ENCODE peak calls at places on chromosomes 1 and 21, in four cellular contexts. S is stomach, O is SK-N-SH, H is transverse colon. K is an unnamed sample.

GRCh38 chr1:152198982-152199381 is 25.0 kb downstream of the HRNR start:
- DNase-seq in S (no peak), O (no peak), H (no peak), K (no peak)

GRCh38 chr1:76568839-76569238 is 298.4 kb upstream of the ST6GALNAC5 start:
- DNase-seq in S (no peak), O (peak), H (no peak), K (no peak)

GRCh38 chr1:95012389-95012788 is 60.4 kb downstream of the ALG14 start:
- DNase-seq in S (no peak), O (no peak), H (no peak), K (no peak)

GRCh38 chr1:198598796-198599321 is 40.0 kb upstream of the PTPRC start:
- DNase-seq in S (no peak), O (no peak), H (no peak), K (no peak)

GRCh38 chr1:20166047-20166446 is 19.8 kb upstream of the UBXN10 start:
- DNase-seq in S (no peak), O (peak), H (no peak), K (peak)

GRCh38 chr21:28615276-28615675 is 377.4 kb downstream of the LTN1 start:
- DNase-seq in S (no peak), O (no peak), H (no peak), K (no peak)

GRCh38 chr1:229155472-229155871 is 115.4 kb upstream of the RAB4A start:
- DNase-seq in S (no peak), O (no peak), H (no peak), K (no peak)

GRCh38 chr1:235160965-235161684 is at the start of gene RBM34:
- DNase-seq in S (peak), O (peak), H (peak), K (peak)

GRCh38 chr1:15454256-15454655 is 2.3 kb upstream of the CELA2A start:
- DNase-seq in S (peak), O (no peak), H (no peak), K (no peak)

GRCh38 chr1:90579212-90579802 is 137.8 kb downstream of the BARHL2 start:
- DNase-seq in S (no peak), O (peak), H (no peak), K (no peak)

GRCh38 chr1:205920159-205920558 is 23.1 kb downstream of the SLC26A9 start:
- DNase-seq in S (peak), O (no peak), H (no peak), K (peak)

GRCh38 chr1:47760248-47760629 is 236.9 kb downstream of the TRABD2B start:
- DNase-seq in S (no peak), O (no peak), H (no peak), K (no peak)

GRCh38 chr1:89565521-89565920 is 40.9 kb downstream of the LRRC8B start:
- DNase-seq in S (no peak), O (no peak), H (no peak), K (no peak)

GRCh38 chr1:9084883-9085282 is 15.4 kb upstream of the SLC2A5 start:
- DNase-seq in S (no peak), O (no peak), H (no peak), K (peak)

GRCh38 chr21:43355196-43355924 is 71.6 kb downstream of the SIK1 start:
- DNase-seq in S (no peak), O (no peak), H (no peak), K (no peak)

GRCh38 chr1:145962157-145963102 is 1.9 kb downstream of the ANKRD34A start:
- DNase-seq in S (no peak), O (peak), H (peak), K (peak)

GRCh38 chr1:24003331-24003972 is 23.3 kb upstream of the SRSF10 start:
- DNase-seq in S (no peak), O (no peak), H (no peak), K (peak)

GRCh38 chr1:53142226-53142853 is at the start of gene SLC1A7:
- DNase-seq in S (no peak), O (no peak), H (no peak), K (no peak)

GRCh38 chr21:42614811-42615342 is 38.5 kb upstream of the PDE9A start:
- DNase-seq in S (peak), O (peak), H (peak), K (no peak)

GRCh38 chr1:117205368-117205767 is 5.4 kb downstream of the VTCN1 start:
- DNase-seq in S (no peak), O (no peak), H (no peak), K (no peak)

GRCh38 chr1:153697873-153698647 is 19.6 kb downstream of the NPR1 start:
- DNase-seq in S (no peak), O (peak), H (no peak), K (peak)

GRCh38 chr21:27062441-27062840 is 95.6 kb upstream of the ADAMTS5 start:
- DNase-seq in S (no peak), O (no peak), H (no peak), K (no peak)

GRCh38 chr1:18045206-18045605 is 62.4 kb upstream of the IGSF21 start:
- DNase-seq in S (no peak), O (no peak), H (no peak), K (no peak)

GRCh38 chr1:113223546-113223945 is 150.5 kb downstream of the LRIG2 start:
- DNase-seq in S (no peak), O (no peak), H (no peak), K (peak)

GRCh38 chr1:24190970-24191570 is 4.0 kb upstream of the IFNLR1 start:
- DNase-seq in S (no peak), O (no peak), H (no peak), K (no peak)

GRCh38 chr1:79193211-79194079 is 186.9 kb upstream of the ADGRL4 start:
- DNase-seq in S (no peak), O (no peak), H (no peak), K (no peak)

GRCh38 chr1:40769815-40770214 is 13.8 kb upstream of the KCNQ4 start:
- DNase-seq in S (no peak), O (no peak), H (no peak), K (no peak)

GRCh38 chr1:227999056-227999930 is 7.5 kb upstream of the WNT3A start:
- DNase-seq in S (peak), O (peak), H (peak), K (no peak)

GRCh38 chr1:31750858-31751638 is 13.1 kb downstream of the ADGRB2 start:
- DNase-seq in S (no peak), O (no peak), H (peak), K (no peak)

GRCh38 chr1:111603979-111604378 is 15.6 kb upstream of the RAP1A start:
- DNase-seq in S (peak), O (no peak), H (peak), K (no peak)

GRCh38 chr1:39258925-39259244 is 54.4 kb downstream of the MACF1 start:
- DNase-seq in S (no peak), O (no peak), H (no peak), K (no peak)

GRCh38 chr1:118136511-118136937 is 48.5 kb downstream of the SPAG17 start:
- DNase-seq in S (no peak), O (no peak), H (no peak), K (no peak)

GRCh38 chr1:50462964-50463363 is 39.7 kb upstream of the DMRTA2 start:
- DNase-seq in S (no peak), O (no peak), H (no peak), K (no peak)

GRCh38 chr1:59223943-59224639 is 72.8 kb upstream of the FGGY start:
- DNase-seq in S (no peak), O (no peak), H (no peak), K (no peak)

GRCh38 chr1:235945775-235946565 is 79.3 kb upstream of the LYST start:
- DNase-seq in S (no peak), O (no peak), H (no peak), K (no peak)

GRCh38 chr1:162360874-162361260 is 15.8 kb downstream of the SPATA46 start:
- DNase-seq in S (no peak), O (no peak), H (no peak), K (no peak)

GRCh38 chr1:9442266-9442846 is 96.9 kb upstream of the SLC25A33 start:
- DNase-seq in S (no peak), O (no peak), H (no peak), K (no peak)

DNA sequence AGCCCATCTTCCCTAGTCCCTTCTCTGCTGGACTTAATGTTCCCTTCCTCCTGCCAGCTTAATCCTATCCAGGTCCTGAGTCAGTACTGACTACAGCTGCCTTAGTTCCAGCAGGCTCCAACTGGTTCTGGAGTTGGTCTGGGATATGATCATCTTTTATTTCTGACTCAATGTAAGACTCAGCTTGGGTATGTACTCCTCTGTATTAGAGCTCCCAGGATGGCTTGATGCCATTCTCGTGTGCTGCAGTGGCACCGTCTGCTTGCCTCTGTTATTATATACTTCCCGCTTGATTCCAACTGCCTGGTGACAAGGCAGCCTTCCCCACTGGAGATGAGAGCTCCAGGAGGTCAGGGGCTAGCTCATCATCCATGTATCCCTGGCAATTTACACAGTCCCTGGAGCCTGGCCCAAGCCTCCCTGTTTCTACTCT is 164.4 kb upstream of the DPT start:
- DNase-seq in S (no peak), O (no peak), H (no peak), K (no peak)
- TF ChIP-seq POLR2AphosphoS5 in S (peak), O (no peak), H (peak), K (no peak)

GRCh38 chr21:46285761-46286667 is at the start of gene YBEY:
- DNase-seq in S (peak), O (peak), H (peak), K (peak)

GRCh38 chr21:46284722-46285121 is 689 bp downstream of the MCM3AP start:
- DNase-seq in S (no peak), O (no peak), H (no peak), K (no peak)

GRCh38 chr21:46286668-46286982 is 483 bp downstream of the YBEY start:
- DNase-seq in S (no peak), O (no peak), H (no peak), K (no peak)

GRCh38 chr21:46285206-46285661 is at the start of gene MCM3AP:
- DNase-seq in S (no peak), O (no peak), H (no peak), K (no peak)

DNA sequence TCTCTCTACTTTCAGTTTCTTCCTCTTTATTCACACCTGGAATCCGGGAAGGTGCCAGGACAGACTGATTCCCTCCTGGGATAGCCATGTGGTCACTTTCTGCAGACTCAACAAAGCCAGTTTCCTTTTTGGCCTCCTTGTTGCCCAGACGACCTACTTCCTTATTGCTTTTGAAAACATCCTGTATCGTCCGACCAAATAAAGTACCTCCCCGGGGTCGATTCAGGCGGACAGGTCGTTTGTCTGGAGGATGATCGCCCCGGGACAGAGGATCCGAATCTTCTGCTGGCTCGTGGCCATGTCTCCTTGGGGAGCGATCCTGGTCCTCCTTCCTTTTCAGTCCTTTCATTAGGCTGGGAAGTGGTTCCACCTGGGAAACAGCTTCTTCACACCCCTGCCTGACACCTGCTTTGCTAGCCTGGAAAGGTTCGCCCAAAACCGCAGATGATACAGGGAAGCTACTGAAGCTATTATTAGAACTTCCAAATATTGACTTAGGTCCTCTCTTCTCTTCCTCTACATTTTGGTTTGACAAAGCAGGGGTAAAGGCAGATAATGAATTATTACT is 1.2 kb downstream of the MCM3AP start:
- DNase-seq in S (no peak), O (no peak), H (peak), K (no peak)
- H3K4me3 ChIP-seq in S (no peak), O (peak), H (no peak), K (peak)

GRCh38 chr1:22798083-22798482 is 87.4 kb downstream of the EPHB2 start:
- DNase-seq in S (no peak), O (no peak), H (no peak), K (no peak)

GRCh38 chr1:22801753-22802152 is 91.1 kb downstream of the EPHB2 start:
- DNase-seq in S (no peak), O (no peak), H (no peak), K (no peak)

GRCh38 chr1:22796642-22797041 is 86.0 kb downstream of the EPHB2 start:
- DNase-seq in S (no peak), O (no peak), H (no peak), K (no peak)

GRCh38 chr1:22801347-22801746 is 90.7 kb downstream of the EPHB2 start:
- DNase-seq in S (no peak), O (no peak), H (no peak), K (no peak)

DNA sequence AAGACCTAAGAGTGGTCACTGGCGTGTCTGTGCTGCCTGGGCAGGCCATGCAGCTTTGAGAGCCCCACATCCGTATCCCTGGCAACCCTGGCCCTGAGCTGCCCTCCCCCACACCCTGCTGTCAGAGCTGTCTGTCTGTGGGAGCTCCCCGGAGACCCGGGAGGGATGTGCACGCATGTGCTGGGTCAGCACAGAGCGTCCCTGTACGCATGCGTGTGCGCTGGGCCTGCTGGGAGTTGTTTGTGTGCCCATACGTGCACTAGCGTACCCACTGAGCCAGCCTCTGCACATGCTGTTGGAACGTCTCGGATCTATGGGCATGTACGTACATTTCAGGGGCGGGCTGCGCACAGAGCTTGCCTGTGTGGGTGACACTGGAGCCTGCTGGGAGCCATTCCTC is 89.3 kb downstream of the EPHB2 start:
- DNase-seq in S (no peak), O (no peak), H (no peak), K (no peak)
- TF ChIP-seq EP300 in S (no peak), O (no peak), H (no peak), K (no peak)

DNA sequence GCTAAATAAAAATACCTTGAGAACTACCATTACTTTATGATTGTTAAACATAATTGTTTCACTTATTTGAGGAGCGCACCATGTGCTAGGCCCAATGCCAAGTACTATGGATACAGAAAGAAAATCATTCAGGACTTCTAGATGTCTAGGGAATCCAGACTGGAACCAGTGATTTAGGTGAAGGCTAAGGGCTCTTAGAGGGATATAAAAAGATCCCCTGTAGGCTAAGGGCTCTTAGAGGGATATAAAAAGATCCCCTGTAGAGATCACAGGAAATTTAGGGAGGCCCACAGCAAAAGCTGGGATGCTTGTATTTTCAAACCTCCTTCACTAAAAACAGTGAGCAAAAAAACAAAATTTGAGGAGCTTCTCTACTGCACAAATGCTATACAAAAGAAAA is 6.7 kb downstream of the TOR1AIP2 start:
- DNase-seq in S (no peak), O (no peak), H (no peak), K (no peak)
- TF ChIP-seq POLR2AphosphoS5 in S (no peak), O (no peak), H (no peak), K (no peak)

GRCh38 chr1:27528701-27529637 is 39.0 kb upstream of the WASF2 start:
- DNase-seq in S (no peak), O (no peak), H (peak), K (peak)

GRCh38 chr1:27527857-27528700 is 38.1 kb upstream of the WASF2 start:
- DNase-seq in S (peak), O (peak), H (peak), K (peak)

GRCh38 chr1:27527223-27527856 is 37.4 kb upstream of the WASF2 start:
- DNase-seq in S (no peak), O (peak), H (peak), K (peak)

GRCh38 chr1:27525296-27526271 is 35.6 kb upstream of the WASF2 start:
- DNase-seq in S (no peak), O (no peak), H (peak), K (peak)

DNA sequence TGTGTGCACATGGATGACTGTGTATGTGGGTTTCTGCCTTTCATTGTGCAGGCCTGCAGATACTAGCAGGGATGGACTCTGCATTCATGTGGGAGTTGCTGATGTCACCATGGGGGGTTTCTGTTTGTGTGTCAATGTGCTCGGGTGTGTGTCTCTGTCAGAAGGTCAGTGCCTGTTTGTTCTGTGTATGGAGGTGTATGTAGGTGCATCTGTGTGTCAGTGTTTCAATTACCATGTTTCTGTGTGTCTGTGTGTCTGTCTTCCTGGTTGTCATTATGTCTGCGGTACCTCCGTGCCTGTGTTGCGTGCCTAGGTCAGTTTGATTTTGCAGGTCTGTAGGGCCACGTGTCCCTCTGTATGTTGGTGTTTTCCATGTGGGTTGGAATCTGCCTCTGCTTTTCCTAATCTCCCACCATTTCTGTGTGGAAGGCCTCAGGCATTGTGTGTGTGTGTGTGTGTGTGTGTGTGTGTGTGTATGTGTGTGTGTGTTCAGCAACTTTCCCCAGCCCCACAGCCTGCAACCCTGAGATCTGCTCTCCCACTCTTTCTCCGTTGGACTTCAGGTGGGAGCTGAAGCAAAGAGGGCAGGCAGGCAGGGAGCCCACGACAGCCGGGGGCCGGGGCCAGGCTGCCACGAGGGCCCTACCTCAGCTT is 36.7 kb upstream of the WASF2 start:
- DNase-seq in S (no peak), O (no peak), H (no peak), K (no peak)
- H3K4me3 ChIP-seq in S (no peak), O (no peak), H (no peak), K (peak)

GRCh38 chr21:39860600-39860999 is 6.6 kb upstream of the PCP4 start:
- DNase-seq in S (no peak), O (no peak), H (no peak), K (no peak)

GRCh38 chr21:39866093-39866492 is 1.1 kb upstream of the PCP4 start:
- DNase-seq in S (no peak), O (no peak), H (no peak), K (no peak)

GRCh38 chr21:39867198-39867650 is at the start of gene PCP4:
- DNase-seq in S (peak), O (peak), H (peak), K (no peak)

DNA sequence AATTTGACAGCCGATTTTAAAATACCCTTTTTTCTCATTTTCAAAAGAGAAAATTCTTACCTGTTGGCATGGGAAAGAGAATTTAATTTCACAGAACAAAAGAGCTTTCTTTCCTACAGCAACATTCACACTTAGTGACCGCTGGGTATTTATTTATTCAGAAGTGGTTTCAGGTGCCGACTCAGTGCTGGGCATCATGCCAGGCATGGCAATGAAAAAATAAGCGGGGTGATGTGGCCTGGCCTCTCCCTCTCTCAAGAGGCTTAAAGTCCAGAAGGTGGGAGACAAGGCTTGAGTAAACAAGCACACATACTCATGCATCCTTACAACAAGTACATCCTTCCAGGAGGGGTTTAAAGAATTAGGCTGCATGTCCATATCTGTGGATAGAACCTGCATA is 4.1 kb upstream of the PCP4 start:
- DNase-seq in S (peak), O (no peak), H (peak), K (peak)
- TF ChIP-seq EP300 in S (no peak), O (no peak), H (no peak), K (no peak)

GRCh38 chr1:12433323-12434053 is 184.5 kb downstream of the DHRS3 start:
- DNase-seq in S (peak), O (peak), H (peak), K (no peak)
- TF ChIP-seq POLR2AphosphoS5 in S (peak), O (no peak), H (peak), K (no peak)

K was measured in upper lobe of left lung.